ENCODE peak calls at places on chromosome 7, in ten cellular contexts. J, D, C, X, M, Q, N, Y, U and L are unnamed samples.

GRCh38 chr7:56051339-56052191 is at the start of the genes CCT6A and PSPH:
- DNase-seq in J (peak), D (peak), C (peak), X (peak), M (peak), Q (peak), N (peak), Y (peak), U (peak), L (peak)

GRCh38 chr7:44232396-44232795 is 31.6 kb downstream of the YKT6 start:
- DNase-seq in J (no peak), D (no peak), C (no peak), X (no peak), M (no peak), Q (no peak), N (no peak), Y (no peak), U (no peak), L (no peak)

GRCh38 chr7:107501593-107501992 is 31.7 kb downstream of the GPR22 start:
- DNase-seq in J (no peak), D (no peak), C (peak), X (peak), M (no peak), Q (no peak), N (peak), Y (peak), U (peak), L (no peak)

GRCh38 chr7:41085244-41085643 is 617.6 kb downstream of the INHBA start:
- DNase-seq in J (no peak), D (no peak), C (no peak), X (peak), M (no peak), Q (no peak), N (no peak), Y (no peak), U (peak), L (no peak)

GRCh38 chr7:26627221-26627620 is 237.2 kb downstream of the SKAP2 start:
- DNase-seq in J (no peak), D (no peak), C (no peak), X (no peak), M (no peak), Q (no peak), N (no peak), Y (no peak), U (no peak), L (no peak)

GRCh38 chr7:66187894-66188293 is 17.2 kb upstream of the TPST1 start:
- DNase-seq in J (no peak), D (no peak), C (no peak), X (no peak), M (no peak), Q (no peak), N (no peak), Y (no peak), U (peak), L (no peak)

GRCh38 chr7:99311702-99312101 is 14.0 kb upstream of the ARPC1A start:
- DNase-seq in J (no peak), D (no peak), C (no peak), X (no peak), M (no peak), Q (no peak), N (no peak), Y (no peak), U (no peak), L (no peak)

GRCh38 chr7:30134523-30135270 is at the start of gene MTURN:
- DNase-seq in J (peak), D (peak), C (peak), X (peak), M (peak), Q (peak), N (peak), Y (peak), U (peak), L (peak)

GRCh38 chr7:27971171-27971570 is 209.4 kb downstream of the JAZF1 start:
- DNase-seq in J (no peak), D (no peak), C (no peak), X (no peak), M (no peak), Q (no peak), N (no peak), Y (no peak), U (no peak), L (no peak)

GRCh38 chr7:69657331-69657730 is 59.1 kb downstream of the AUTS2 start:
- DNase-seq in J (no peak), D (no peak), C (peak), X (no peak), M (no peak), Q (no peak), N (no peak), Y (no peak), U (no peak), L (no peak)

GRCh38 chr7:157637216-157637954 is 300.6 kb downstream of the DNAJB6 start:
- DNase-seq in J (no peak), D (no peak), C (no peak), X (no peak), M (no peak), Q (no peak), N (no peak), Y (no peak), U (no peak), L (no peak)

GRCh38 chr7:1447551-1448244 is 11.6 kb downstream of the MICALL2 start:
- DNase-seq in J (no peak), D (no peak), C (no peak), X (no peak), M (no peak), Q (no peak), N (no peak), Y (no peak), U (peak), L (no peak)

GRCh38 chr7:72080865-72081264 is 331.3 kb downstream of the CALN1 start:
- DNase-seq in J (no peak), D (no peak), C (no peak), X (no peak), M (no peak), Q (no peak), N (no peak), Y (peak), U (no peak), L (no peak)

GRCh38 chr7:44194069-44194468 is 4.8 kb upstream of the GCK start:
- DNase-seq in J (no peak), D (no peak), C (no peak), X (peak), M (peak), Q (no peak), N (no peak), Y (no peak), U (no peak), L (no peak)

GRCh38 chr7:47026733-47027450 is 555.0 kb downstream of the TNS3 start:
- DNase-seq in J (no peak), D (no peak), C (peak), X (no peak), M (no peak), Q (no peak), N (no peak), Y (no peak), U (no peak), L (no peak)

GRCh38 chr7:36875794-36876193 is 151.5 kb upstream of the AOAH start:
- DNase-seq in J (no peak), D (no peak), C (peak), X (no peak), M (no peak), Q (no peak), N (peak), Y (no peak), U (no peak), L (no peak)

GRCh38 chr7:68858497-68858896 is 739.8 kb upstream of the AUTS2 start:
- DNase-seq in J (no peak), D (no peak), C (no peak), X (no peak), M (no peak), Q (no peak), N (no peak), Y (peak), U (no peak), L (no peak)

GRCh38 chr7:128961030-128961659 is 23.4 kb downstream of the IRF5 start:
- DNase-seq in J (no peak), D (no peak), C (no peak), X (no peak), M (no peak), Q (no peak), N (no peak), Y (no peak), U (no peak), L (no peak)

GRCh38 chr7:18770852-18771251 is 275.3 kb downstream of the HDAC9 start:
- DNase-seq in J (no peak), D (no peak), C (no peak), X (peak), M (no peak), Q (no peak), N (no peak), Y (no peak), U (no peak), L (no peak)

GRCh38 chr7:84021292-84021898 is 173.2 kb downstream of the SEMA3A start:
- DNase-seq in J (no peak), D (no peak), C (no peak), X (peak), M (no peak), Q (no peak), N (no peak), Y (no peak), U (peak), L (no peak)

GRCh38 chr7:35714407-35714806 is 19.5 kb upstream of the HERPUD2 start:
- DNase-seq in J (no peak), D (no peak), C (no peak), X (no peak), M (no peak), Q (no peak), N (peak), Y (no peak), U (no peak), L (no peak)

GRCh38 chr7:27171636-27172387 is 2.3 kb downstream of the HOXA10 start:
- DNase-seq in J (no peak), D (no peak), C (peak), X (peak), M (no peak), Q (no peak), N (peak), Y (peak), U (no peak), L (no peak)

GRCh38 chr7:141511370-141512335 is 39.6 kb upstream of the AGK start:
- DNase-seq in J (no peak), D (no peak), C (peak), X (no peak), M (no peak), Q (no peak), N (peak), Y (peak), U (no peak), L (no peak)

GRCh38 chr7:99740573-99741437 is 5.8 kb upstream of the CYP3A7 start:
- DNase-seq in J (no peak), D (no peak), C (no peak), X (no peak), M (no peak), Q (no peak), N (no peak), Y (no peak), U (peak), L (no peak)

GRCh38 chr7:158265743-158266080 is 321.9 kb downstream of the PTPRN2 start:
- DNase-seq in J (no peak), D (no peak), C (no peak), X (no peak), M (no peak), Q (no peak), N (no peak), Y (no peak), U (no peak), L (no peak)

GRCh38 chr7:24755541-24756416 is 1.5 kb downstream of the GSDME start:
- DNase-seq in J (no peak), D (no peak), C (no peak), X (peak), M (no peak), Q (no peak), N (no peak), Y (no peak), U (peak), L (no peak)

GRCh38 chr7:73907554-73908122 is 46.7 kb downstream of the TMEM270 start:
- DNase-seq in J (no peak), D (no peak), C (no peak), X (no peak), M (no peak), Q (no peak), N (no peak), Y (no peak), U (no peak), L (no peak)

GRCh38 chr7:47539398-47540052 is 42.4 kb downstream of the TNS3 start:
- DNase-seq in J (no peak), D (no peak), C (no peak), X (peak), M (no peak), Q (no peak), N (peak), Y (no peak), U (no peak), L (no peak)

GRCh38 chr7:128112018-128112780 is 81.0 kb upstream of the LRRC4 start:
- DNase-seq in J (no peak), D (no peak), C (no peak), X (no peak), M (no peak), Q (no peak), N (no peak), Y (no peak), U (no peak), L (no peak)

GRCh38 chr7:132141109-132141508 is 435.2 kb downstream of the PLXNA4 start:
- DNase-seq in J (no peak), D (no peak), C (no peak), X (no peak), M (no peak), Q (no peak), N (no peak), Y (no peak), U (peak), L (no peak)

GRCh38 chr7:1610678-1611302 is 41.0 kb upstream of the PSMG3 start:
- DNase-seq in J (no peak), D (no peak), C (no peak), X (peak), M (no peak), Q (no peak), N (no peak), Y (peak), U (no peak), L (no peak)